ENCODE peak calls at places on chromosomes 4 and X, in ten cellular contexts. N is breast epithelium, K is transverse colon, D is HCT116, T is upper lobe of left lung, Y is GM12878, L is H1, I is K562, E is stomach, R is prostate gland. Q is an unnamed sample.

GRCh38 chrX:47143894-47144625 is 442 bp downstream of the NDUFB11 start:
- DNase-seq in N (no peak), K (peak; percentile 33), D (no peak), T (peak; percentile 89), Y (peak; percentile 42), L (no peak), I (peak; percentile 77), E (no peak), R (peak; percentile 6), Q (peak; percentile 70)

GRCh38 chrX:471239-471638 is 84.5 kb upstream of the PPP2R3B start:
- DNase-seq in N (no peak), K (no peak), D (no peak), T (no peak), Y (no peak), L (no peak), I (no peak), E (no peak), R (no peak), Q (no peak)

GRCh38 chrX:44643723-44644122 is 101.1 kb upstream of the FUNDC1 start:
- DNase-seq in N (no peak), K (no peak), D (no peak), T (no peak), Y (no peak), L (no peak), I (no peak), E (no peak), R (no peak), Q (no peak)

GRCh38 chrX:54181196-54181953 is 1.7 kb downstream of the FAM120C start:
- DNase-seq in N (no peak), K (no peak), D (no peak), T (no peak), Y (no peak), L (no peak), I (no peak), E (no peak), R (no peak), Q (no peak)

GRCh38 chr4:3036131-3036952 is 38.0 kb downstream of the HTT-AS start:
- DNase-seq in N (no peak), K (no peak), D (no peak), T (peak; percentile 60), Y (no peak), L (no peak), I (peak; percentile 47), E (no peak), R (no peak), Q (no peak)

GRCh38 chr4:150574678-150575077 is 7.3 kb upstream of the MAB21L2 start:
- DNase-seq in N (no peak), K (no peak), D (no peak), T (no peak), Y (no peak), L (no peak), I (no peak), E (no peak), R (no peak), Q (no peak)

GRCh38 chr4:121189811-121190210 is 25.7 kb upstream of the TNIP3 start:
- DNase-seq in N (no peak), K (peak; percentile 13), D (no peak), T (no peak), Y (peak; percentile 32), L (no peak), I (no peak), E (no peak), R (no peak), Q (no peak)

GRCh38 chr4:20418865-20419451 is 167.3 kb downstream of the SLIT2 start:
- DNase-seq in N (no peak), K (no peak), D (peak; percentile 21), T (no peak), Y (peak; percentile 40), L (no peak), I (no peak), E (no peak), R (peak; percentile 7), Q (no peak)

GRCh38 chr4:155526452-155527169 is 140.0 kb upstream of the GUCY1A1 start:
- DNase-seq in N (no peak), K (no peak), D (no peak), T (no peak), Y (no peak), L (no peak), I (no peak), E (no peak), R (no peak), Q (no peak)

GRCh38 chr4:42339935-42340406 is 57.3 kb upstream of the SHISA3 start:
- DNase-seq in N (no peak), K (no peak), D (no peak), T (no peak), Y (no peak), L (no peak), I (no peak), E (no peak), R (no peak), Q (no peak)

GRCh38 chr4:76607846-76608245 is 172.8 kb downstream of the SHROOM3 start:
- DNase-seq in N (no peak), K (no peak), D (no peak), T (no peak), Y (no peak), L (no peak), I (no peak), E (no peak), R (no peak), Q (no peak)

GRCh38 chrX:17373337-17373736 is 1.7 kb upstream of the NHS start:
- DNase-seq in N (no peak), K (no peak), D (no peak), T (no peak), Y (no peak), L (no peak), I (no peak), E (no peak), R (no peak), Q (no peak)

GRCh38 chrX:17375361-17375630 is 296 bp downstream of the NHS start:
- DNase-seq in N (no peak), K (no peak), D (no peak), T (no peak), Y (no peak), L (no peak), I (no peak), E (no peak), R (no peak), Q (peak; percentile 71)

GRCh38 chrX:17376381-17377046 is 1.5 kb downstream of the NHS start:
- DNase-seq in N (no peak), K (peak; percentile 17), D (no peak), T (peak; percentile 20), Y (no peak), L (no peak), I (no peak), E (no peak), R (no peak), Q (peak; percentile 73)

GRCh38 chrX:17375631-17376380 is 806 bp downstream of the NHS start:
- DNase-seq in N (no peak), K (peak; percentile 12), D (no peak), T (peak; percentile 86), Y (no peak), L (no peak), I (no peak), E (peak; percentile 33), R (no peak), Q (peak; percentile 67)

GRCh38 chrX:17374619-17375360 is at the start of gene NHS:
- DNase-seq in N (peak; percentile 52), K (peak; percentile 75), D (peak; percentile 61), T (peak; percentile 90), Y (no peak), L (peak; percentile 43), I (peak; percentile 31), E (peak; percentile 65), R (peak; percentile 50), Q (peak; percentile 89)
- TF ChIP-seq POLR2A in N (no peak), K (no peak), D (peak; percentile 22), T (no peak), Y (no peak), L (no peak), I (no peak), E (no peak), R (peak; percentile 20), Q (no peak)

GRCh38 chrX:133677123-133678063 is 262.1 kb upstream of the GPC4 start:
- DNase-seq in N (no peak), K (no peak), D (no peak), T (no peak), Y (no peak), L (no peak), I (no peak), E (no peak), R (no peak), Q (no peak)
- TF ChIP-seq POLR2AphosphoS5 in N (no peak), K (no peak), D (no peak), T (no peak), Y (no peak), L (no peak), I (no peak), E (no peak), R (no peak), Q (no peak)

GRCh38 chr4:139458999-139459398 is 5.1 kb downstream of the RAB33B start:
- DNase-seq in N (no peak), K (no peak), D (no peak), T (no peak), Y (no peak), L (no peak), I (no peak), E (no peak), R (no peak), Q (no peak)

GRCh38 chr4:139457318-139457717 is 3.4 kb downstream of the RAB33B start:
- DNase-seq in N (no peak), K (no peak), D (no peak), T (no peak), Y (no peak), L (no peak), I (no peak), E (no peak), R (no peak), Q (no peak)

GRCh38 chr4:139460565-139460964 is 6.6 kb downstream of the RAB33B start:
- DNase-seq in N (no peak), K (no peak), D (no peak), T (no peak), Y (no peak), L (no peak), I (no peak), E (no peak), R (no peak), Q (no peak)

GRCh38 chr4:139458543-139458942 is 4.6 kb downstream of the RAB33B start:
- DNase-seq in N (no peak), K (no peak), D (no peak), T (no peak), Y (no peak), L (no peak), I (no peak), E (no peak), R (no peak), Q (no peak)

DNA sequence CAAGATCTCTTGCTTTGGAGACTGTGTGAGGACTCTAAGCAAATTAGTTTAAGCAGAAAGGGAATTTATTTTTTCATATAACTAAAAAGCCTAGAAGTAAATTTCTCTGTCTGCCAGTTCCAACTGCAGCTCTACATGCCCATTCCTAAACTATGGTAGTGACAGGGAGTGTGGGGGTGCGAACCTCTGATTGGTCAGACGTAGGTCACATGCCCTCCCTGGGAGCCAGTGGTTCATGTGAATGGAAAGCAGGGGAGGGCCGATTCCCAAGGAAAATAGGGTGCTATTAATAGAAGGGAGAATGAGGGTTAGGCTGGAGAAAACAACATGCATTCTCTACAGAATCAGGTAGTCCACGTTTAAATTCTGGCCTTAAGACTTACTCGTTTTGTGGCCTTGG is 7.1 kb downstream of the RAB33B start:
- DNase-seq in N (no peak), K (no peak), D (no peak), T (no peak), Y (no peak), L (no peak), I (peak; percentile 39), E (no peak), R (no peak), Q (no peak)
- H3K4me3 ChIP-seq in N (no peak overlapping the region), K (no peak overlapping the region), D (no peak overlapping the region), T (no peak overlapping the region), Y (no peak overlapping the region), L (no peak overlapping the region), I (no peak overlapping the region), E (no peak overlapping the region), R (no peak overlapping the region), Q (no peak overlapping the region)

GRCh38 chrX:18886005-18886343 is 97.9 kb downstream of the PHKA2 start:
- DNase-seq in N (no peak), K (no peak), D (no peak), T (no peak), Y (no peak), L (no peak), I (no peak), E (no peak), R (no peak), Q (no peak)
- TF ChIP-seq POLR2A in N (no peak), K (no peak), D (no peak), T (no peak), Y (no peak), L (no peak), I (no peak), E (no peak), R (no peak), Q (no peak)